ENCODE peak calls at places on chromosomes 3 and 15, in five cellular contexts. F is NCI-H2081; T is hepatic stellate cell; Z is naive thymus-derived CD8-positive, alpha-beta T cell; D is AG04450. C is an unnamed sample.

GRCh38 chr15:59801649-59802048 is 112.5 kb upstream of the BNIP2 start:
- DNase-seq in F (no peak), Z (no peak), T (no peak), D (no peak), C (no peak)

GRCh38 chr3:73433681-73434080 is 191.1 kb downstream of the PDZRN3 start:
- DNase-seq in Z (no peak), T (no peak), D (no peak), F (no peak), C (no peak)

GRCh38 chr3:122705379-122705778 is 24.7 kb downstream of the PARP14 start:
- DNase-seq in T (no peak), D (no peak), F (no peak), Z (no peak), C (no peak)

GRCh38 chr3:143040264-143040879 is 39.0 kb downstream of the U2SURP start:
- DNase-seq in F (peak; percentile 28), Z (no peak), T (no peak), D (no peak), C (no peak)

GRCh38 chr15:91611924-91612323 is 241.6 kb upstream of the SLCO3A1 start:
- DNase-seq in F (no peak), D (no peak), T (no peak), Z (no peak), C (no peak)

GRCh38 chr3:5330152-5330810 is 142.8 kb downstream of the EDEM1 start:
- DNase-seq in F (no peak), T (no peak), Z (no peak), D (peak; percentile 78), C (no peak)

GRCh38 chr15:49286649-49287394 is 116.8 kb downstream of the GALK2 start:
- DNase-seq in F (no peak), D (no peak), T (no peak), Z (no peak), C (no peak)

GRCh38 chr3:62875103-62876002 is at the start of gene CADPS:
- DNase-seq in D (no peak), Z (no peak), T (no peak), F (peak; percentile 40), C (peak; percentile 22)

GRCh38 chr15:71677352-71677751 is 133.0 kb upstream of the NR2E3 start:
- DNase-seq in D (no peak), Z (no peak), T (no peak), F (no peak), C (no peak)

GRCh38 chr15:87682527-87682926 is 574.0 kb downstream of the NTRK3 start:
- DNase-seq in T (no peak), F (no peak), Z (no peak), D (no peak), C (no peak)

GRCh38 chr3:171379281-171379680 is 80.9 kb downstream of the TNIK start:
- DNase-seq in D (no peak), T (no peak), F (no peak), Z (no peak), C (no peak)

GRCh38 chr3:195032106-195032759 is 238.7 kb downstream of the XXYLT1 start:
- DNase-seq in F (no peak), Z (no peak), T (no peak), D (no peak), C (no peak)

GRCh38 chr3:11146771-11147363 is 7.4 kb upstream of the HRH1 start:
- DNase-seq in Z (no peak), F (no peak), D (no peak), T (no peak), C (no peak)

GRCh38 chr3:148006508-148006907 is 597.3 kb downstream of the ZIC1 start:
- DNase-seq in F (no peak), Z (no peak), D (peak; percentile 21), T (no peak), C (no peak)

GRCh38 chr3:182914341-182914740 is 66.0 kb downstream of the DCUN1D1 start:
- DNase-seq in F (no peak), T (no peak), Z (no peak), D (no peak), C (no peak)

GRCh38 chr3:128727485-128727884 is 1.5 kb downstream of the RAB7A start:
- DNase-seq in T (no peak), Z (no peak), D (no peak), F (no peak), C (no peak)

GRCh38 chr3:134423153-134423552 is 48.9 kb upstream of the AMOTL2 start:
- DNase-seq in F (peak; percentile 6), T (no peak), D (no peak), Z (no peak), C (no peak)

GRCh38 chr3:122577409-122578028 is at the start of gene PARP15:
- DNase-seq in D (no peak), F (no peak), T (no peak), Z (peak; percentile 37), C (peak; percentile 28)

GRCh38 chr3:122679085-122679466 is 1.6 kb upstream of the PARP14 start:
- DNase-seq in D (peak; percentile 55), Z (peak; percentile 85), F (peak; percentile 85), T (peak; percentile 62), C (peak; percentile 87)

GRCh38 chr3:29822051-29822450 is 541.2 kb downstream of the RBMS3 start:
- DNase-seq in D (peak; percentile 18), F (no peak), T (peak; percentile 12), Z (no peak), C (no peak)

GRCh38 chr3:66554178-66554577 is 53.4 kb upstream of the LRIG1 start:
- DNase-seq in D (peak; percentile 7), Z (no peak), F (no peak), T (no peak), C (no peak)

GRCh38 chr3:189303584-189303983 is 131.8 kb downstream of the TPRG1 start:
- DNase-seq in Z (no peak), D (no peak), T (no peak), F (no peak), C (no peak)

GRCh38 chr15:85667491-85668424 is 127.0 kb downstream of the KLHL25 start:
- DNase-seq in D (peak; percentile 95), Z (peak; percentile 72), F (no peak), T (peak; percentile 76), C (peak; percentile 58)

GRCh38 chr15:83837946-83838571 is 184.1 kb downstream of the ADAMTSL3 start:
- DNase-seq in F (peak; percentile 0), Z (no peak), D (no peak), T (no peak), C (peak; percentile 66)

GRCh38 chr3:187669675-187670504 is at the start of gene SST:
- DNase-seq in F (no peak), T (peak; percentile 16), D (no peak), Z (no peak), C (peak; percentile 57)

GRCh38 chr15:34927726-34928125 is 41.8 kb downstream of the AQR start:
- DNase-seq in F (no peak), D (no peak), Z (no peak), T (no peak), C (no peak)

GRCh38 chr3:110420158-110420641 is 651.4 kb upstream of the NECTIN3 start:
- DNase-seq in D (peak; percentile 55), F (no peak), Z (no peak), T (peak; percentile 6), C (no peak)

GRCh38 chr3:189710620-189711388 is 79.6 kb downstream of the TP63 start:
- DNase-seq in T (peak; percentile 49), D (peak; percentile 94), F (no peak), Z (no peak), C (peak; percentile 41)

GRCh38 chr15:77959094-77959879 is 118.2 kb downstream of the TBC1D2B start:
- DNase-seq in F (peak; percentile 77), D (peak; percentile 20), T (peak; percentile 84), Z (peak; percentile 77), C (peak; percentile 80)

GRCh38 chr3:8319935-8320634 is 181.5 kb upstream of the LMCD1 start:
- DNase-seq in T (peak; percentile 69), F (no peak), D (peak; percentile 8), Z (no peak), C (no peak)

GRCh38 chr3:14290631-14291385 is 111.6 kb upstream of the SLC6A6 start:
- DNase-seq in D (no peak), Z (no peak), T (no peak), F (no peak), C (no peak)

GRCh38 chr15:63469190-63469589 is 35.2 kb upstream of the USP3 start:
- DNase-seq in Z (no peak), D (no peak), F (no peak), T (no peak), C (no peak)

GRCh38 chr15:68578175-68578959 is 426 bp upstream of the CORO2B start:
- DNase-seq in Z (no peak), D (no peak), F (peak; percentile 39), T (peak; percentile 68), C (peak; percentile 87)

GRCh38 chr3:55491296-55491816 is 4.2 kb upstream of the WNT5A start:
- DNase-seq in F (no peak), D (no peak), Z (no peak), T (no peak), C (no peak)

GRCh38 chr15:57134877-57135276 is 216.4 kb downstream of the TCF12 start:
- DNase-seq in Z (no peak), F (peak; percentile 15), D (no peak), T (no peak), C (no peak)

GRCh38 chr3:126433496-126434263 is 39.0 kb downstream of the CFAP100 start:
- DNase-seq in F (peak; percentile 73), D (no peak), T (no peak), Z (no peak), C (peak; percentile 62)

GRCh38 chr3:127894461-127894860 is 20.6 kb upstream of the KBTBD12 start:
- DNase-seq in D (no peak), Z (no peak), T (no peak), F (no peak), C (no peak)

GRCh38 chr3:156677120-156677479 is 2.7 kb downstream of the TIPARP start:
- DNase-seq in Z (peak; percentile 69), F (no peak), D (no peak), T (no peak), C (no peak)

GRCh38 chr15:88465633-88466219 is 1.5 kb downstream of the MRPL46 start:
- DNase-seq in Z (no peak), F (no peak), T (peak; percentile 37), D (no peak), C (no peak)

GRCh38 chr3:193816656-193817311 is 223.8 kb downstream of the OPA1 start:
- DNase-seq in F (peak; percentile 78), T (no peak), D (peak; percentile 6), Z (no peak), C (peak; percentile 82)

C was measured in left cardiac atrium.